ENCODE peak calls at places on chromosomes 2 and 18, in five cellular contexts. R is brain microvascular endothelial cell, W is choroid plexus epithelial cell, B is spleen, D is cardiac fibroblast. G is an unnamed sample.
A peak's percentile ranks its signal among the peaks of the same experiment; 100 is the strongest.

GRCh38 chr18:5709476-5710095 is 165.8 kb upstream of the EPB41L3 start:
- DNase-seq in R (no peak), B (no peak), D (no peak), W (no peak), G (no peak)

GRCh38 chr2:210502997-210503621 is 26.6 kb upstream of the LANCL1 start:
- DNase-seq in R (peak; percentile 45), B (peak; percentile 59), D (peak; percentile 71), W (peak; percentile 71), G (no peak)

GRCh38 chr18:10417191-10417590 is 37.2 kb upstream of the APCDD1 start:
- DNase-seq in W (no peak), R (no peak), B (no peak), D (no peak), G (no peak)

GRCh38 chr2:158099716-158100115 is 2.0 kb upstream of the UPP2 start:
- DNase-seq in D (peak; percentile 28), W (peak; percentile 39), B (no peak), R (no peak), G (no peak)

GRCh38 chr2:7539760-7540159 is 622.5 kb downstream of the RNF144A start:
- DNase-seq in R (peak; percentile 95), D (no peak), W (peak; percentile 67), B (no peak), G (peak; percentile 59)

GRCh38 chr2:203759692-203760365 is 53.4 kb downstream of the CD28 start:
- DNase-seq in D (peak; percentile 88), R (peak; percentile 85), B (no peak), W (peak; percentile 61), G (no peak)

GRCh38 chr18:68164909-68165308 is 550.0 kb downstream of the TMX3 start:
- DNase-seq in B (no peak), D (no peak), W (no peak), R (no peak), G (no peak)

GRCh38 chr2:240983996-240984498 is 14.4 kb upstream of the SNED1 start:
- DNase-seq in D (no peak), R (no peak), W (no peak), B (peak; percentile 71), G (no peak)

GRCh38 chr18:12317664-12318333 is 9.8 kb downstream of the TUBB6 start:
- DNase-seq in R (peak; percentile 52), W (peak; percentile 82), D (peak; percentile 77), B (no peak), G (no peak)

GRCh38 chr2:86025976-86026743 is 79.5 kb downstream of the POLR1A start:
- DNase-seq in W (no peak), D (no peak), R (no peak), B (no peak), G (no peak)

GRCh38 chr2:239898292-239898925 is 126.7 kb downstream of the NDUFA10 start:
- DNase-seq in D (no peak), W (no peak), B (peak; percentile 71), R (no peak), G (no peak)

GRCh38 chr18:36808681-36809080 is 20.1 kb downstream of the TPGS2 start:
- DNase-seq in W (peak; percentile 43), R (peak; percentile 51), B (no peak), D (peak; percentile 65), G (peak; percentile 63)

GRCh38 chr2:26412091-26412673 is 10.5 kb downstream of the DRC1 start:
- DNase-seq in W (peak; percentile 62), D (no peak), R (no peak), B (no peak), G (no peak)

GRCh38 chr2:165470351-165470750 is 853 bp downstream of the CSRNP3 start:
- DNase-seq in B (no peak), W (no peak), R (no peak), D (no peak), G (no peak)

GRCh38 chr2:64789466-64790320 is 136.0 kb upstream of the SERTAD2 start:
- DNase-seq in W (no peak), R (no peak), B (no peak), D (no peak), G (no peak)

GRCh38 chr2:41647468-41648042 is 400.3 kb upstream of the PKDCC start:
- DNase-seq in D (peak; percentile 49), W (no peak), R (peak; percentile 12), B (no peak), G (no peak)

GRCh38 chr2:116467243-116467642 is 1347.2 kb upstream of the DDX18 start:
- DNase-seq in D (no peak), W (no peak), B (no peak), R (no peak), G (no peak)

GRCh38 chr18:62881509-62882016 is 166.2 kb downstream of the PHLPP1 start:
- DNase-seq in B (no peak), D (peak; percentile 97), R (peak; percentile 93), W (peak; percentile 97), G (peak; percentile 72)

GRCh38 chr2:139992078-139992477 is 1211.9 kb upstream of the NXPH2 start:
- DNase-seq in B (peak; percentile 42), D (no peak), R (no peak), W (no peak), G (no peak)

GRCh38 chr2:134466141-134466540 is 212.3 kb downstream of the MGAT5 start:
- DNase-seq in W (peak; percentile 37), B (no peak), D (peak; percentile 16), R (no peak), G (no peak)
- TF ChIP-seq CTCF in W (peak; percentile 31), B (no peak), D (peak; percentile 10), R (peak; percentile 24), G (no peak)

GRCh38 chr2:55045685-55046221 is 4.5 kb downstream of the RTN4 start:
- DNase-seq in W (no peak), R (no peak), D (no peak), B (no peak), G (no peak)
- H3K4me3 ChIP-seq in W (peak overlapping the region; percentile 93), R (peak overlapping the region; percentile 93), D (no peak overlapping the region), B (no peak overlapping the region), G (peak overlapping the region; percentile 92)

DNA sequence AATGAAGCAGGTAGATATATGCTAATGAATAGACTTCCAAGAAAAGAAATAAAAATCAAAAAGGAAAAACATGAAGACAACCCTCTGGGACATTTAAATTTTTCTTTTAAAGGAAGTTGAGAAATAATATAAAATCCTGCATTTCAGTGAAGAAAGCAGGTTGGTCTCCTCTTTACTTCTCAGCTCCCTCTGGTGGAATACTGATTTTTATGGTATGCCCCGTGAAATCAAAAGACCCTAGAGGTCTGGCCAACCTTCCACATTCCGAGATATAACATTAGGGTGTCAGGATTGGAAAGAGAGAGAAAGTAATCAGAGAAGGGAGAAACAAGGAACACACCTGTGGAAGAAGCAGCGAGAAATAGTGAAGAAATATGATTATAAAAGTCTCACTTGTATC is 72.7 kb downstream of the DNER start:
- DNase-seq in R (no peak), D (no peak), B (no peak), W (peak; percentile 32), G (no peak)
- TF ChIP-seq CTCF in R (no peak), D (peak; percentile 15), B (no peak), W (peak; percentile 61), G (no peak)

DNA sequence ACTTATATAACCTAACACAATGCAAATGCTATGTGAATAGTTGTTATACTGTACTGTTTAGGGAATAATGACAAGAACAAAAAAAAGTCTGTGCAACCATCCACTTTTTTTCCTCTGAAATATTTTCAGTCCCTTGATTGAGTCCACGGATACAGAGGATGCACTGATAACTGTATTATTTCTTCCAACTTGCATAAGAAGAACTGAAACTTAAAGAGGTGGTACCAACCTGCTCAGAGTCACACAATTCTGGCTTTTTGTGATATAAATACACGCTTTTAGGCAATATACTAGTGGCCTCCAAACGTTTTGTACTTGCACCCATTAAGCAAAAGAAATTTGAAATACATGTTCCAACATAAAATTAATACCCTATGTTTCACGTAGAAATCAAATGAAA is 1.3 kb downstream of the SMC6 start:
- DNase-seq in R (no peak), D (no peak), B (no peak), W (no peak), G (no peak)
- H3K4me3 ChIP-seq in R (peak overlapping the region; percentile 90), D (peak overlapping the region; percentile 98), B (peak overlapping the region; percentile 92), W (no peak overlapping the region), G (peak overlapping the region; percentile 84)

DNA sequence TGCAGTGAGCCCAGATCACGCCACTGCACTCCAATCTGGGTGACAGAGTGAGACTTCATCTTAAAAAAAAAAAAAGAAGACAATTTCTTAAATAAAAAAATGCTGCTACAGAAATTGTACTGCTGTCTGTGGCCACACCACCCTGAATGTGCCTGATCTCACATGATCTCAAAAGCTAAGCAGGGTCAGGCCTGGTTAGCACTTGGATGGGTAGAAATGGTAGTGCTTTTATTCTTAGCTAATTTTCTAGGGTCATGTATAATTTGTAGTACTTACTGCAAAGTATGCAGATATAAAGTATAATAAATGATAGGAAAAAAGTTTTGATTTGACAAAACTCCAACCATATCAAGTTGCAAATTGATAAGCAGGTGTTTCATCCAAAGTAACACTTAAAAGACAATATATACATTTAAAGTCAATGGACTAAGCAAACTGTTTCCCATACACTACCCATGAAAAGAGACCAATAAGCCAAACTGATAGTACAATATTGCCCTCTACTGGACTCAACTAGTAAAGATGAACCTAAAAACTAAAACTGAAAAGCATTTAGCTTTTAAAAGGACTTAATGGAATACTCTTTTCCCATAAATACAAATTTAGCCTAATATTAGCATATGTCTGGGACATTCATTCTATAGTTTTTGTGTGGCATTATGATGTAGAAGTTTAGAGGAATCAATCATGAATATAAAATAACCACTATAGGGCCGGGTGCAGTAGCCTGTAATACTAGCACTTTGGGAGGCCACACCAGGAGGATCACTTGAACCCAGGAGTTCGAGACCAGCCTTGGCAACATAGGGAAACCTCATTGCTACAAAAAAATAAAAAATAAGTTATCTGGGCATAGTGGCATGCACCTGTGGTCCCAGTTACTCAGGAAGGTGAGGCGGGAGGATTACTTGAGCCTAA is 18.6 kb upstream of the PEX13 start:
- DNase-seq in W (peak; percentile 74), B (no peak), R (no peak), D (peak; percentile 73), G (no peak)
- TF ChIP-seq CTCF in W (peak; percentile 53), B (peak; percentile 58), R (no peak), D (peak; percentile 50), G (peak; percentile 25)

GRCh38 chr2:142495141-142495540 is 364.3 kb upstream of the LRP1B start:
- DNase-seq in D (no peak), R (no peak), B (no peak), W (no peak), G (no peak)
- H3K4me3 ChIP-seq in D (no peak overlapping the region), R (no peak overlapping the region), B (no peak overlapping the region), W (no peak overlapping the region), G (no peak overlapping the region)

GRCh38 chr2:33633295-33633694 is 34.2 kb upstream of the FAM98A start:
- DNase-seq in R (no peak), B (no peak), D (no peak), W (no peak), G (no peak)

DNA sequence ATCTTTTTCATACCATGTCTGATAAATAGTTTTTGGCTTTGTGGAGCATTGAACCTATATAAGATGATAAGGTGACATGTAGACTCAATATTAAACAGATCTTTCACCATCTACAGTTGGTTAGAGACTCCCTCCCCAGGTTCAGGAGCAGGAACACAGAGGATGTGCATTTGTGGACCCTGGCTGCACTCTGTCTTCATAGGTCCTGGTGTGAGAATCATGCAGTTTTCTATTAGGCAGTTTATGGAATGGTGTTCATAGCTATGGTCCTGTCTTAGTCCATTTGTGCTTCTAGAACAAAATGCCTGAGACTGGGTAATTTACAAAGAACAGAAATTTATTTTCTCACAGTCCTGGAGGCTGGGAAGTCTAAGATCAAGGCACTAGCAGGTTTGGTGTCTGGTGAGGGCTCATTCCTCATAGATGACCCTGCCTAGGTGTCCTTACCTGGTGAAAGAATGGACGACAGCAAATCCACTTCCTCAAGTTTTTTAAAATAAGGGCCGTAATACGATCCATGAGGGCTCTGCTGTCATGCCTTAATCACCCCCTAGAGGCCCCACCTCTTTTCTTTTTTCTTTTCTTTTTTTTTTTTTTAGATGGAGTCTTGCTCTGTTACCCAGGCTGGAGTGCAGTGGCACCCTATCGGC is 35.3 kb upstream of the FAM98A start:
- DNase-seq in B (no peak), R (no peak), D (no peak), W (no peak), G (no peak)
- TF ChIP-seq CTCF in B (no peak), R (no peak), D (no peak), W (no peak), G (no peak)

G was measured in AG04449.